ENCODE peak calls at places on chromosome X, in eight cellular contexts. L is sigmoid colon, V is cardiac muscle cell, I is adrenal gland, B is stomach, S is heart right ventricle, K is mammary epithelial cell, A is HepG2. W is an unnamed sample.

GRCh38 chrX:132022115-132022862 is 813 bp upstream of the STK26 start:
- DNase-seq in B (no peak), S (no peak), L (no peak), A (peak), V (peak), K (peak), I (no peak), W (peak)

GRCh38 chrX:86014421-86014820 is 32.9 kb downstream of the CHM start:
- DNase-seq in L (no peak), S (no peak), I (no peak), A (no peak), V (no peak), K (no peak), B (no peak), W (no peak)

GRCh38 chrX:113305496-113305895 is 464.9 kb upstream of the AMOT start:
- DNase-seq in B (no peak), V (no peak), I (no peak), A (no peak), S (no peak), K (no peak), L (no peak), W (no peak)

GRCh38 chrX:125203379-125203736 is 116.3 kb upstream of the TEX13C start:
- DNase-seq in S (no peak), V (no peak), A (no peak), L (no peak), B (no peak), K (no peak), I (peak), W (no peak)

GRCh38 chrX:53223068-53223693 is 1.8 kb downstream of the KDM5C start:
- DNase-seq in L (no peak), I (no peak), A (no peak), K (peak), S (no peak), B (no peak), V (peak), W (no peak)

GRCh38 chrX:50978920-50979660 is 68.6 kb downstream of the BMP15 start:
- DNase-seq in V (no peak), I (no peak), L (no peak), B (no peak), A (no peak), K (no peak), S (no peak), W (no peak)

GRCh38 chrX:281166-281999 is at the start of gene PLCXD1:
- DNase-seq in I (no peak), L (peak), K (no peak), B (peak), V (peak), S (no peak), A (peak), W (no peak)

GRCh38 chrX:129019412-129019811 is 503.9 kb downstream of the SMARCA1 start:
- DNase-seq in I (no peak), B (no peak), L (no peak), K (no peak), A (no peak), S (no peak), V (no peak), W (no peak)

GRCh38 chrX:65723706-65724105 is 56.3 kb downstream of the MSN start:
- DNase-seq in B (no peak), V (peak), S (no peak), K (no peak), L (no peak), I (no peak), A (no peak), W (peak)

GRCh38 chrX:45479835-45480422 is 279.3 kb upstream of the DIPK2B start:
- DNase-seq in I (no peak), B (no peak), K (peak), A (peak), L (no peak), V (peak), S (no peak), W (peak)

GRCh38 chrX:51035746-51036145 is 125.2 kb downstream of the BMP15 start:
- DNase-seq in I (no peak), V (no peak), K (no peak), S (no peak), A (no peak), L (no peak), B (no peak), W (no peak)

GRCh38 chrX:154490021-154490413 is 412 bp downstream of the SLC10A3 start:
- DNase-seq in A (no peak), B (no peak), V (peak), L (peak), S (no peak), I (peak), K (peak), W (no peak)

GRCh38 chrX:81120936-81121351 is 80.8 kb downstream of the HMGN5 start:
- DNase-seq in L (peak), A (peak), V (peak), B (peak), K (peak), S (peak), I (peak), W (peak)

GRCh38 chrX:70455366-70456202 is 10.9 kb downstream of the DLG3 start:
- DNase-seq in I (no peak), A (no peak), V (no peak), L (no peak), B (no peak), S (no peak), K (no peak), W (no peak)

GRCh38 chrX:29561417-29561816 is 653.9 kb upstream of the MAGEB2 start:
- DNase-seq in L (no peak), A (no peak), S (no peak), V (peak), K (peak), B (no peak), I (no peak), W (no peak)

GRCh38 chrX:53544936-53545335 is 110.8 kb upstream of the HSD17B10 start:
- DNase-seq in B (no peak), V (no peak), K (no peak), L (no peak), A (no peak), I (no peak), S (no peak), W (no peak)

GRCh38 chrX:16185725-16186136 is 18.4 kb downstream of the MAGEB17 start:
- DNase-seq in L (no peak), S (no peak), K (peak), V (peak), B (no peak), A (no peak), I (peak), W (peak)

GRCh38 chrX:119236599-119237525 is 777 bp downstream of the PGRMC1 start:
- DNase-seq in S (peak), K (peak), L (peak), V (peak), B (peak), A (no peak), I (peak), W (no peak)

GRCh38 chrX:24292358-24292757 is 21.5 kb downstream of the SUPT20HL2 start:
- DNase-seq in B (no peak), A (no peak), S (no peak), K (no peak), V (no peak), I (no peak), L (peak), W (no peak)
- H3K27ac ChIP-seq in B (peak), A (no peak), S (no peak), K (no peak), V (no peak), I (no peak), L (peak), W (no peak)

GRCh38 chrX:104104676-104105075 is 7.6 kb upstream of the ZCCHC18 start:
- DNase-seq in V (no peak), S (no peak), B (no peak), K (no peak), A (no peak), I (no peak), L (no peak), W (no peak)

GRCh38 chrX:104098151-104098808 is 14.0 kb upstream of the ZCCHC18 start:
- DNase-seq in K (peak), A (peak), B (peak), V (peak), L (peak), I (peak), S (peak), W (peak)

DNA sequence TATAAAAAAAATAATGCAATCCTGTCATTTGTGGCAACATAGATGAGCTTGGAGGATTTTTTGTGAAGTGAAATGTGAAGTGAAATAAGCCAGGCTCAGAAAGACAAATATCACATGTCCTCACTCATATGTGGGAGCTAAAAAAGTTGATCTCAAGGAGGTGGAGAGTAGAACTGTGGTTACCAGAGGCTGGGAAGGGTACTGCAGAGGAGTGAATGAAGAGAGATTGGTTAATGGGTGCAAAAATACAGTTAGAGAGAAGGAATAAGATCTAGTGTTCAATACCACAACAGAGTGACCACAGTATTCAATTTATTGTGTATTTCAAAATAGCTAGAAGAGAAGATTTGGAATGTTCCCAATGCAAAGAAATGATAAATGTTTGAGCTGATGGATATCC is 13.4 kb upstream of the ZCCHC18 start:
- DNase-seq in V (no peak), I (no peak), K (no peak), B (no peak), A (no peak), L (no peak), S (no peak), W (no peak)
- TF ChIP-seq CTCF in V (no peak), I (no peak), K (no peak), B (no peak), A (no peak), L (no peak), S (no peak), W (no peak)

DNA sequence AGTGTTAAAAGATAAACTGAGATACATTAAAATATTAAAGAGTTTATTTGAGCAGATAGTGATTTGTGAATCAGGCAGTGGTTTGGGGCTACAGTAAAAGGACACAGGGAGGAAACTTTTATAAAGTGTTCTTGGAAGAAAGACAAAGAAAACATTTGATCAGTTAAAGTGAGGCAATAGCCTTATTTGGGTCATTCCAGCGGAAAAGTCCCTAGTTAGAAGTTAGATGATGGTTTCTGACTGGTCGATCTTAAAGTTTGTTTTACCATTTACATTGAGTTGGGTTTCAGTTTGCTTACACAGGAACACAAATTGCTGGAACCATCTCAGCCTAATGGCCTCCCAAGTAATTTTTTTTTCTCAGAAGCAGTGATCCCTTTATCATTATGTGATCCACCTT is 69.7 kb downstream of the PPP1R2C start:
- DNase-seq in V (peak), B (no peak), I (no peak), L (no peak), A (no peak), K (no peak), S (no peak), W (no peak)
- H3K27ac ChIP-seq in V (no peak), B (no peak), I (no peak), L (no peak), A (no peak), K (no peak), S (no peak), W (no peak)

GRCh38 chrX:111168314-111168713 is 72.3 kb downstream of the PAK3 start:
- DNase-seq in I (peak), K (peak), S (no peak), L (no peak), A (peak), B (no peak), V (peak), W (no peak)
- TF ChIP-seq CTCF in I (no peak), K (no peak), S (no peak), L (no peak), A (peak), B (no peak), V (peak), W (peak)

GRCh38 chrX:39956803-39957394 is 140.9 kb downstream of the BCOR start:
- DNase-seq in B (no peak), L (no peak), V (no peak), S (no peak), A (peak), I (no peak), K (no peak), W (no peak)
- H3K27ac ChIP-seq in B (no peak), L (no peak), V (no peak), S (no peak), A (no peak), I (no peak), K (no peak), W (no peak)